ENCODE peak calls at places on chromosome 22, in six cellular contexts. H is HCEC 1CT; Y is stimulated activated CD4-positive, alpha-beta T cell treated with anti-CD3 and anti-CD28 coated beads, Interleukin-2, amount 100 ng/mL, for 4 hours; E is M059J; T is activated CD4-positive, alpha-beta T cell treated with anti-CD3 and anti-CD28 coated beads, Interleukin-2, amount 10 ng/mL, durations not matched to agents 7 days and 5 days; X is CD8-positive, alpha-beta memory T cell. S is an unnamed sample.

GRCh38 chr22:27487600-27488450 is 313.7 kb downstream of the MN1 start:
- DNase-seq in Y (no peak), T (no peak), H (peak), E (peak), X (no peak), S (no peak)

GRCh38 chr22:24180316-24181087 is 785 bp upstream of the SUSD2 start:
- DNase-seq in X (no peak), Y (no peak), T (no peak), E (no peak), H (no peak), S (no peak)

GRCh38 chr22:19872779-19873137 is 18.1 kb upstream of the GNB1L start:
- DNase-seq in X (no peak), E (no peak), H (no peak), Y (no peak), T (no peak), S (no peak)

GRCh38 chr22:41561335-41561734 is 525 bp downstream of the CSDC2 start:
- DNase-seq in Y (no peak), X (no peak), E (no peak), H (no peak), T (no peak), S (no peak)

GRCh38 chr22:46936378-46936916 is 174.0 kb downstream of the TBC1D22A start:
- DNase-seq in T (no peak), E (peak), H (no peak), Y (no peak), X (no peak), S (no peak)

GRCh38 chr22:36921309-36922096 is 8.1 kb downstream of the CSF2RB start:
- DNase-seq in Y (no peak), E (no peak), T (no peak), X (no peak), H (no peak), S (no peak)

GRCh38 chr22:21076907-21077625 is 31.3 kb downstream of the LRRC74B start:
- DNase-seq in T (no peak), X (no peak), Y (no peak), H (no peak), E (no peak), S (no peak)

GRCh38 chr22:30033891-30034290 is 46.4 kb upstream of the HORMAD2 start:
- DNase-seq in T (no peak), Y (no peak), X (no peak), H (no peak), E (no peak), S (no peak)

GRCh38 chr22:43888740-43889139 is 3.1 kb downstream of the PNPLA5 start:
- DNase-seq in H (no peak), T (no peak), Y (no peak), E (no peak), X (no peak), S (no peak)

GRCh38 chr22:36435516-36436415 is 45.7 kb downstream of the TXN2 start:
- DNase-seq in Y (peak), E (peak), H (no peak), X (peak), T (peak), S (peak)

GRCh38 chr22:36510966-36511881 is 4.4 kb upstream of the FOXRED2 start:
- DNase-seq in H (peak), Y (no peak), E (peak), X (no peak), T (peak), S (peak)

GRCh38 chr22:50206599-50206998 is 5.8 kb downstream of the SELENOO start:
- DNase-seq in H (no peak), X (no peak), Y (no peak), T (no peak), E (no peak), S (no peak)

GRCh38 chr22:46062232-46062615 is 85.3 kb upstream of the WNT7B start:
- DNase-seq in E (peak), T (no peak), H (no peak), Y (no peak), X (no peak), S (no peak)

GRCh38 chr22:46111645-46112306 is 38.5 kb upstream of the PPARA start:
- DNase-seq in Y (no peak), E (peak), T (no peak), H (no peak), X (no peak), S (no peak)

GRCh38 chr22:41636467-41636866 is 15.4 kb downstream of the XRCC6 start:
- DNase-seq in T (no peak), H (peak), Y (no peak), X (no peak), E (peak), S (peak)

GRCh38 chr22:37640591-37641250 is 1.3 kb downstream of the SH3BP1 start:
- DNase-seq in Y (no peak), T (no peak), E (no peak), X (no peak), H (no peak), S (peak)

GRCh38 chr22:33051960-33052839 is 6.0 kb downstream of the SYN3 start:
- DNase-seq in Y (no peak), E (no peak), T (no peak), H (no peak), X (no peak), S (no peak)

GRCh38 chr22:41523464-41524221 is 20.6 kb downstream of the POLR3H start:
- DNase-seq in X (no peak), Y (no peak), T (no peak), E (peak), H (peak), S (no peak)

GRCh38 chr22:49969751-49970527 is 9.4 kb downstream of the PIM3 start:
- DNase-seq in T (no peak), Y (no peak), H (no peak), X (no peak), E (no peak), S (no peak)

GRCh38 chr22:49090061-49090852 is 737.4 kb downstream of the BRD1 start:
- DNase-seq in H (no peak), T (no peak), X (no peak), Y (no peak), E (no peak), S (no peak)

GRCh38 chr22:44473166-44473565 is 24.9 kb downstream of the RTL6 start:
- DNase-seq in E (no peak), T (no peak), Y (no peak), X (no peak), H (no peak), S (no peak)

GRCh38 chr22:43159484-43160178 is 8.3 kb downstream of the TSPO start:
- DNase-seq in H (no peak), Y (no peak), X (no peak), E (no peak), T (no peak), S (no peak)

GRCh38 chr22:44574057-44574456 is 76.0 kb upstream of the RTL6 start:
- DNase-seq in H (peak), T (no peak), X (no peak), E (peak), Y (no peak), S (peak)

GRCh38 chr22:40258463-40259046 is 80.8 kb downstream of the TNRC6B start:
- DNase-seq in H (peak), Y (no peak), T (no peak), X (no peak), E (peak), S (peak)

GRCh38 chr22:46033256-46034200 is 56.6 kb upstream of the WNT7B start:
- DNase-seq in T (no peak), X (no peak), E (no peak), Y (no peak), H (no peak), S (no peak)

GRCh38 chr22:35656284-35656752 is 8.1 kb downstream of the APOL6 start:
- DNase-seq in X (no peak), T (no peak), E (no peak), H (no peak), Y (no peak), S (no peak)

GRCh38 chr22:40597541-40598453 is 38.7 kb downstream of the MRTFA start:
- DNase-seq in X (no peak), Y (no peak), H (peak), E (peak), T (no peak), S (peak)

S was measured in mammary epithelial cell.